ENCODE peak calls at places on chromosome 5, in six cellular contexts. One of them, this sample, is unnamed.

GRCh38 chr5:168647083-168647482 is 67.9 kb upstream of the PANK3 start:
- DNase-seq in HepG2: no peak
- DNase-seq in SK-N-SH: no peak
- DNase-seq in K562: no peak
- DNase-seq in GM12892: no peak
- DNase-seq in H1: no peak
- DNase-seq in this sample: no peak

GRCh38 chr5:105350406-105351140 is 1788.0 kb upstream of the NUDT12 start:
- DNase-seq in HepG2: no peak
- DNase-seq in SK-N-SH: no peak
- DNase-seq in K562: no peak
- DNase-seq in GM12892: no peak
- DNase-seq in H1: no peak
- DNase-seq in this sample: no peak

GRCh38 chr5:56077796-56078233 is 83.1 kb upstream of the IL6ST start:
- DNase-seq in HepG2: no peak
- DNase-seq in SK-N-SH: no peak
- DNase-seq in K562: no peak
- DNase-seq in GM12892: no peak
- DNase-seq in H1: no peak
- DNase-seq in this sample: no peak

GRCh38 chr5:149581192-149581861 is at the start of gene ARHGEF37:
- DNase-seq in HepG2: peak; percentile 12
- DNase-seq in SK-N-SH: peak; percentile 87
- DNase-seq in K562: no peak
- DNase-seq in GM12892: no peak
- DNase-seq in H1: no peak
- DNase-seq in this sample: peak; percentile 22

GRCh38 chr5:68261174-68262021 is 45.8 kb downstream of the PIK3R1 start:
- DNase-seq in HepG2: no peak
- DNase-seq in SK-N-SH: no peak
- DNase-seq in K562: no peak
- DNase-seq in GM12892: no peak
- DNase-seq in H1: no peak
- DNase-seq in this sample: no peak

GRCh38 chr5:111584651-111585050 is 72.3 kb upstream of the STARD4 start:
- DNase-seq in HepG2: no peak
- DNase-seq in SK-N-SH: no peak
- DNase-seq in K562: no peak
- DNase-seq in GM12892: no peak
- DNase-seq in H1: no peak
- DNase-seq in this sample: no peak

GRCh38 chr5:68350176-68350575 is 134.6 kb downstream of the PIK3R1 start:
- DNase-seq in HepG2: no peak
- DNase-seq in SK-N-SH: no peak
- DNase-seq in K562: no peak
- DNase-seq in GM12892: no peak
- DNase-seq in H1: no peak
- DNase-seq in this sample: no peak

GRCh38 chr5:40841068-40841805 is at the start of gene CARD6:
- DNase-seq in HepG2: no peak
- DNase-seq in SK-N-SH: no peak
- DNase-seq in K562: peak; percentile 54
- DNase-seq in GM12892: no peak
- DNase-seq in H1: no peak
- DNase-seq in this sample: no peak

GRCh38 chr5:142466195-142466951 is 141.6 kb upstream of the SPRY4 start:
- DNase-seq in HepG2: no peak
- DNase-seq in SK-N-SH: no peak
- DNase-seq in K562: no peak
- DNase-seq in GM12892: no peak
- DNase-seq in H1: no peak
- DNase-seq in this sample: no peak

GRCh38 chr5:54514841-54515432 is 2.6 kb upstream of the SNX18 start:
- DNase-seq in HepG2: no peak
- DNase-seq in SK-N-SH: no peak
- DNase-seq in K562: no peak
- DNase-seq in GM12892: no peak
- DNase-seq in H1: no peak
- DNase-seq in this sample: no peak

GRCh38 chr5:109645591-109646236 is 44.0 kb upstream of the MAN2A1 start:
- DNase-seq in HepG2: no peak
- DNase-seq in SK-N-SH: peak; percentile 46
- DNase-seq in K562: no peak
- DNase-seq in GM12892: no peak
- DNase-seq in H1: no peak
- DNase-seq in this sample: no peak

GRCh38 chr5:53814819-53815218 is 254.4 kb downstream of the NDUFS4 start:
- DNase-seq in HepG2: no peak
- DNase-seq in SK-N-SH: no peak
- DNase-seq in K562: no peak
- DNase-seq in GM12892: no peak
- DNase-seq in H1: no peak
- DNase-seq in this sample: no peak

GRCh38 chr5:31449962-31450361 is 81.9 kb downstream of the DROSHA start:
- DNase-seq in HepG2: no peak
- DNase-seq in SK-N-SH: no peak
- DNase-seq in K562: no peak
- DNase-seq in GM12892: no peak
- DNase-seq in H1: no peak
- DNase-seq in this sample: no peak

GRCh38 chr5:31442253-31442820 is 89.6 kb downstream of the DROSHA start:
- DNase-seq in HepG2: no peak
- DNase-seq in SK-N-SH: no peak
- DNase-seq in K562: no peak
- DNase-seq in GM12892: no peak
- DNase-seq in H1: no peak
- DNase-seq in this sample: no peak

GRCh38 chr5:31443572-31443971 is 88.3 kb downstream of the DROSHA start:
- DNase-seq in HepG2: no peak
- DNase-seq in SK-N-SH: no peak
- DNase-seq in K562: no peak
- DNase-seq in GM12892: no peak
- DNase-seq in H1: no peak
- DNase-seq in this sample: no peak

GRCh38 chr5:31449175-31449574 is 82.7 kb downstream of the DROSHA start:
- DNase-seq in HepG2: no peak
- DNase-seq in SK-N-SH: no peak
- DNase-seq in K562: no peak
- DNase-seq in GM12892: no peak
- DNase-seq in H1: no peak
- DNase-seq in this sample: no peak

DNA sequence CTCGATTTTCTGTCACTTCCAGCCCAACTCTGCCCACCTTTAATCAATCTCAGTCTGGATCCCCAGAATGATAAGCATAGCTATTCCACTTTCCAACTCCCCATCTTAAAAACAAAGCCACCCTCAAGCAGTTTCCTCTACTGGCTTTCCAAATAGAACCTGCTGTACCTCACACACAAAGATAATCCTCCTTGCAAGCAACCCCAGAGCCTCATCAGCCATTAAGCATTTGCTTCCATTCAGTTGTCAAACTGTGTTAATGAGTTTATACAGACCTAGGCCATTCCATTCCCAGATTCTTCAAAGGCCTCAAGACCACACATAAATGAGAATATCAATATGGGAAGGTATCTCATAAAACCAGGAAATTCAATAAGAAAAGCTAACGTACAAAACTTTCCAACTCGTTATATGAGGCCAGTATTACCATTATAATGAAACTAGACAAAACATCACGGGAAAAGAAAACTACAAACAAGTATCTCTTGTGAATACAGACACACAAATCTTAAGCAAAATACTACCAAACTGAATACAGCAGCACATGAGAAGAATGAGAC is 86.8 kb downstream of the DROSHA start:
- DNase-seq in HepG2: no peak
- DNase-seq in SK-N-SH: no peak
- DNase-seq in K562: no peak
- DNase-seq in GM12892: no peak
- DNase-seq in H1: no peak
- DNase-seq in this sample: no peak
- TF ChIP-seq TAF1 in HepG2: no peak
- TF ChIP-seq TAF1 in SK-N-SH: no peak
- TF ChIP-seq TAF1 in K562: no peak
- TF ChIP-seq TAF1 in GM12892: no peak
- TF ChIP-seq TAF1 in H1: no peak
- TF ChIP-seq TAF1 in this sample: no peak

DNA sequence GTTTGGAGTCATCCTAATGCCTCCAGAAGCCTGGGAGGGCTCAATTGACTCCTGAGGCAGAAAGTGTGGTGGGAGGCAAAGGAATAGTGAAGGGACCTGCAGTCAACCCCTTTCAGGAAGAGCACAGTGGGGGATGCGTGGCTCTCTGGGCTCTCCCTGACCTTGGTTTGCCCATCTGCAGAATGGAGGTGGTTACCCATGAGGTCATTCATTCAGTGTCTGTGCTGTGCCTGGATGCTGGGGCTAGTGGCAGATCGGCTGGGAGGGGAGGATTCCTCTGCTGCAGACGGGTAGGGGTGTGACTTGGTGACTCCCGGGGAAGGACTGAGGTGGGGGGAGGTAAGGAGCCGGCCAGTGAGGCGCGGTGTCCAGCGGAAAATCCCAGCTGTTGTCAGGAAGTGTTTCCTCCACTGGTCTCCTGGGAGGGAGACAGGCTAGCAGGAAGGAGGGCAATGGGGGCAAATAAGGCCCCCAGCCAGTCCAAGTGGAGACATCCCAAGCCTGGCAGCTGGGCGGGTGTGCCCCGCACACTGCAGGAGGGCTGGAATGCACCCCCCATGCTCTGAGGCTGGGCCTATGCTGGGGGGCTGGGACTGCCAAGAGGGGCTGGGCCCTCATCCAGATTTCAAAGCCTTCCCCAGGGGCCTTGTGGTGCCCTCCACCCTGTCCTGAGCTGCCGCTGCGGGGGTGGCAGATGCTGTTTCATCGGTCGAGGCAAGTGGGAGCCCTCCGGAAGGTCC is 10.9 kb downstream of the CXXC5 start:
- DNase-seq in HepG2: no peak
- DNase-seq in SK-N-SH: no peak
- DNase-seq in K562: peak; percentile 56
- DNase-seq in GM12892: no peak
- DNase-seq in H1: no peak
- DNase-seq in this sample: no peak
- TF ChIP-seq POLR2AphosphoS5 in HepG2: no peak
- TF ChIP-seq POLR2AphosphoS5 in SK-N-SH: no peak
- TF ChIP-seq POLR2AphosphoS5 in K562: no peak
- TF ChIP-seq POLR2AphosphoS5 in GM12892: no peak
- TF ChIP-seq POLR2AphosphoS5 in H1: no peak
- TF ChIP-seq POLR2AphosphoS5 in this sample: no peak

DNA sequence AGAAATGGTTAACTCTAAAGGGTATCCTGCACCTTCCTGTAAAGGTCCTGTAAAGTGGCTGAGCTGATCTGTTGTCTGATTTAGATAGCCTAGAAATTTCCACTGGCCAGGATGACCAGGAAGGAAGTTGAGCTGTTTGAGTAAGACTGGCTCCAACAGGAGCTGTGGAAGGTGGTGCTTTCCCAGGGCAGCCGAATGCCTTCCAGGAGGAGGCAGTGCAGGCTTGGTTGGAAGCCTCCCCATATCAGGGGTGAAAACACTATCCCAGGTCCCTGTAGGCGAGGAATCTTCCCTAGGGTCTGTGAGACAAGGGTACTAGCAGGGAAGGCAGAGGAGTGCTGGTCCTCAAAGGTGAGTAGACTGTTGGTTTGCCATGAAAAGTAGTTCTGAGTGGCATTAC is 98.4 kb downstream of the LIX1 start:
- DNase-seq in HepG2: peak; percentile 27
- DNase-seq in SK-N-SH: no peak
- DNase-seq in K562: no peak
- DNase-seq in GM12892: no peak
- DNase-seq in H1: peak; percentile 50
- DNase-seq in this sample: no peak
- TF ChIP-seq TAF1 in HepG2: no peak
- TF ChIP-seq TAF1 in SK-N-SH: no peak
- TF ChIP-seq TAF1 in K562: no peak
- TF ChIP-seq TAF1 in GM12892: no peak
- TF ChIP-seq TAF1 in H1: no peak
- TF ChIP-seq TAF1 in this sample: no peak

GRCh38 chr5:6724321-6724929 is 11.2 kb downstream of the TENT4A start:
- DNase-seq in HepG2: no peak
- DNase-seq in SK-N-SH: no peak
- DNase-seq in K562: no peak
- DNase-seq in GM12892: no peak
- DNase-seq in H1: no peak
- DNase-seq in this sample: no peak

GRCh38 chr5:6722015-6722414 is 8.8 kb downstream of the TENT4A start:
- DNase-seq in HepG2: no peak
- DNase-seq in SK-N-SH: no peak
- DNase-seq in K562: no peak
- DNase-seq in GM12892: no peak
- DNase-seq in H1: no peak
- DNase-seq in this sample: no peak

GRCh38 chr5:6723901-6724300 is 10.7 kb downstream of the TENT4A start:
- DNase-seq in HepG2: no peak
- DNase-seq in SK-N-SH: no peak
- DNase-seq in K562: no peak
- DNase-seq in GM12892: no peak
- DNase-seq in H1: no peak
- DNase-seq in this sample: no peak

GRCh38 chr5:6721442-6721841 is 8.2 kb downstream of the TENT4A start:
- DNase-seq in HepG2: no peak
- DNase-seq in SK-N-SH: peak; percentile 69
- DNase-seq in K562: peak; percentile 67
- DNase-seq in GM12892: no peak
- DNase-seq in H1: no peak
- DNase-seq in this sample: no peak

GRCh38 chr5:6723122-6723885 is 10.1 kb downstream of the TENT4A start:
- DNase-seq in HepG2: no peak
- DNase-seq in SK-N-SH: no peak
- DNase-seq in K562: no peak
- DNase-seq in GM12892: no peak
- DNase-seq in H1: no peak
- DNase-seq in this sample: no peak
- TF ChIP-seq POLR2AphosphoS5 in HepG2: no peak
- TF ChIP-seq POLR2AphosphoS5 in SK-N-SH: no peak
- TF ChIP-seq POLR2AphosphoS5 in K562: no peak
- TF ChIP-seq POLR2AphosphoS5 in GM12892: no peak
- TF ChIP-seq POLR2AphosphoS5 in H1: no peak
- TF ChIP-seq POLR2AphosphoS5 in this sample: no peak

DNA sequence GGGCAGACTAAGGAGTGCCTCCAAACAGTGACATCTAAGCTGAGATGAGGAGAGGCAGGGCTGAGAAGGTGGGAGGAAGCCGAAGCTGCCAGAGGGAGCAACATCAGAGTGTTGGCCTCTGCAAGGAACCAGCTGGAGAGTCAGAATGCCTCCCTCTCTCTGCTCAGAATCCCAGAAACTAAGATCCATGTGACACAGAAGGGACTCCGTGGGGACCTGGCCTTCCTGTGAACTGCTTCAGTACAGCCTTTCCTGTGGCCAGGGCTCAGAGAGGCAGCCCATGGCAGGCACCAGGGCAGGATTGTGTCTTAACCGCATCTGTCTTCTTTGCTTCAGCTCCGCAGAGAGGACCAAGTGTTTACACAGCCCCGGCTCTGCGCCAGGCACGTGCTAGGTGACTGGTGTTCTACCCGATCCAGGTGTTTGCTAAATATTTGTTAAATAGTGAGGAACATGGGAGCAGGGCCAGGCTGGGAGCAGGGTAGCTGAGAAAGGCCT is 33.5 kb downstream of the KCNMB1 start:
- DNase-seq in HepG2: no peak
- DNase-seq in SK-N-SH: no peak
- DNase-seq in K562: no peak
- DNase-seq in GM12892: no peak
- DNase-seq in H1: no peak
- DNase-seq in this sample: no peak
- TF ChIP-seq TAF1 in HepG2: no peak
- TF ChIP-seq TAF1 in SK-N-SH: no peak
- TF ChIP-seq TAF1 in K562: no peak
- TF ChIP-seq TAF1 in GM12892: no peak
- TF ChIP-seq TAF1 in H1: no peak
- TF ChIP-seq TAF1 in this sample: no peak

This sample was measured in GM12891.